ENCODE peak calls at places on chromosomes 2 and 18, in six cellular contexts. U, Y, S, T, E and L are unnamed samples.
A peak's percentile ranks its signal among the peaks of the same experiment; 100 is the strongest.

GRCh38 chr2:178345951-178346350 is 105.0 kb downstream of the PRKRA start:
- DNase-seq in S (no peak), Y (no peak), U (no peak), E (no peak), T (no peak), L (no peak)

GRCh38 chr18:79961527-79962291 is 2.7 kb upstream of the HSBP1L1 start:
- DNase-seq in E (no peak), Y (peak; percentile 44), S (no peak), U (no peak), T (peak; percentile 69), L (no peak)

GRCh38 chr18:60232541-60232940 is 140.0 kb downstream of the MC4R start:
- DNase-seq in Y (no peak), U (no peak), E (no peak), T (no peak), S (peak; percentile 52), L (no peak)

GRCh38 chr18:56285387-56286055 is 352.9 kb downstream of the TXNL1 start:
- DNase-seq in E (no peak), Y (no peak), T (no peak), U (no peak), S (no peak), L (no peak)

GRCh38 chr18:40414155-40414754 is 1540.8 kb upstream of the PIK3C3 start:
- DNase-seq in T (no peak), E (no peak), S (no peak), U (no peak), Y (no peak), L (no peak)

GRCh38 chr18:644395-645004 is 13.0 kb upstream of the TYMS start:
- DNase-seq in S (no peak), U (no peak), T (no peak), E (peak; percentile 19), Y (peak; percentile 58), L (no peak)

GRCh38 chr2:79776461-79777146 is 263.8 kb downstream of the CTNNA2 start:
- DNase-seq in T (no peak), E (no peak), Y (no peak), S (no peak), U (no peak), L (no peak)

GRCh38 chr2:47844162-47844561 is 61.2 kb downstream of the MSH6 start:
- DNase-seq in T (no peak), U (no peak), S (no peak), E (no peak), Y (no peak), L (no peak)

GRCh38 chr2:9178905-9179571 is 27.6 kb upstream of the ASAP2 start:
- DNase-seq in E (peak; percentile 17), Y (peak; percentile 93), S (no peak), T (no peak), U (no peak), L (no peak)

GRCh38 chr18:34643982-34644381 is 66.1 kb upstream of the DTNA start:
- DNase-seq in S (no peak), U (no peak), Y (no peak), E (no peak), T (no peak), L (no peak)

GRCh38 chr2:96734899-96735585 is 4.8 kb downstream of the LMAN2L start:
- DNase-seq in E (no peak), T (no peak), S (no peak), U (no peak), Y (no peak), L (no peak)

GRCh38 chr2:37881397-37881796 is 43.7 kb upstream of the RMDN2 start:
- DNase-seq in S (no peak), E (no peak), U (no peak), Y (no peak), T (no peak), L (no peak)

GRCh38 chr2:8573942-8574195 is 108.0 kb upstream of the ID2 start:
- DNase-seq in U (no peak), S (no peak), T (no peak), E (no peak), Y (peak; percentile 62), L (no peak)

GRCh38 chr2:67156796-67157195 is 240.3 kb upstream of the ETAA1 start:
- DNase-seq in Y (no peak), U (no peak), S (no peak), T (no peak), E (no peak), L (no peak)

GRCh38 chr2:196887431-196887830 is 39.1 kb downstream of the PGAP1 start:
- DNase-seq in E (no peak), T (no peak), Y (no peak), S (no peak), U (no peak), L (no peak)

GRCh38 chr2:56372071-56372656 is 188.4 kb downstream of the CCDC85A start:
- DNase-seq in T (no peak), U (no peak), E (no peak), S (no peak), Y (no peak), L (no peak)

GRCh38 chr18:44729631-44730101 is 49.0 kb downstream of the SETBP1 start:
- DNase-seq in Y (no peak), T (no peak), E (no peak), U (no peak), S (no peak), L (no peak)

GRCh38 chr2:105055613-105056012 is 17.7 kb downstream of the MRPS9 start:
- DNase-seq in S (no peak), Y (no peak), T (no peak), U (no peak), E (no peak), L (no peak)

GRCh38 chr2:105057005-105057404 is 19.1 kb downstream of the MRPS9 start:
- DNase-seq in E (no peak), U (no peak), T (no peak), S (no peak), Y (no peak), L (no peak)

GRCh38 chr2:105056245-105056644 is 18.4 kb downstream of the MRPS9 start:
- DNase-seq in Y (no peak), S (no peak), T (no peak), U (no peak), E (no peak), L (no peak)

DNA sequence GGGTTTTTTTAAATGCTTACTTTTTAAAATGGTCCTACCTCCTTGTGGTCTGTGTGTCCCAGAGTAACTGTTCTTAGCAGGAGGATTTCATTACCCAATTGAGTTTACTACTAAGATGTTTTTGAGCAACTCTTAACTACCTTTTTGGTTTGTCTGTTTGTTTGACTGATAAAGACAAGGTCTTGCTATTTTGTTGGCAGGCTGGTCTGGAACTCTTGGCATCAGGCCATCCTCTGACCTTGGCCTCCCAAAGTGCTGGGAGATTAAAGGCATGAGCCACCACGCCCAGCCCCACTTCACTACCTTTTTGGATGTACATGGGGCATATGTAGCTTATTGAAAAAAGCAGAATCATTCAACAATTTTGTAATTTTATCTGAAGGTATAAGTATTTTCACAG is 14.9 kb downstream of the MRPS9 start:
- DNase-seq in T (no peak), Y (peak; percentile 74), U (no peak), S (no peak), E (no peak), L (no peak)
- TF ChIP-seq YY1 in T (no peak), Y (no peak), U (no peak), S (no peak), E (no peak), L (no peak)

GRCh38 chr2:60818272-60818671 is 62.2 kb downstream of the PAPOLG start:
- DNase-seq in S (no peak), Y (peak; percentile 31), E (no peak), T (no peak), U (no peak), L (no peak)
- TF ChIP-seq ZNF274 in S (no peak), Y (no peak), E (no peak), T (no peak), U (no peak), L (no peak)

GRCh38 chr2:65485839-65486238 is 53.4 kb upstream of the SPRED2 start:
- DNase-seq in T (no peak), Y (no peak), S (no peak), U (no peak), E (no peak), L (no peak)

GRCh38 chr2:65487404-65487803 is 55.0 kb upstream of the SPRED2 start:
- DNase-seq in Y (no peak), S (no peak), E (no peak), T (no peak), U (no peak), L (no peak)

GRCh38 chr2:65486802-65487201 is 54.4 kb upstream of the SPRED2 start:
- DNase-seq in U (no peak), Y (no peak), T (no peak), S (no peak), E (no peak), L (no peak)

GRCh38 chr2:65488527-65488926 is 56.1 kb upstream of the SPRED2 start:
- DNase-seq in T (no peak), E (no peak), Y (no peak), U (no peak), S (no peak), L (no peak)

DNA sequence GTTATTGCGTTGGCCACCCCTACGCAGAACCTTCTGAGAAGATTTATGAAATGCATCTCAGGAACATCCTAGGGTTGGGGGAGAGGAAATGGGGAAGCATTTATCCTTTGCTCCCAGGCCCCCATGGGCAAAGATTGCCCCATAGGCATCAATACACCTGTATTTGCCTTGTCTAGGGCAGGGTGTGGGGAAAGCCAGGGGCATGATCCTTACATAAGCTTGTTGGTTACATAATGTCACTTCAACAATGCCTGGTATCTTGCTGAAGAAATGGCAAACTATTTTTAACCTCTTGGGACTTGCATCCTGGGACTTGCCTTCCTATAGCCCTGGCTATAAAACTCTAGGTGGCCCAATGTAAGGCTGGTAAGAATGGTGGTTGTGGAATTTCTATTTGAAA is 53.9 kb upstream of the SPRED2 start:
- DNase-seq in E (no peak), T (no peak), S (no peak), Y (no peak), U (no peak), L (no peak)
- H3K9me3 ChIP-seq in E (peaks cover 2% of the 10 kb centered on the region), T (no peaks in the 10 kb centered on the region), S (no peaks in the 10 kb centered on the region), Y (no peaks in the 10 kb centered on the region), U (no peaks in the 10 kb centered on the region), L (peaks cover 26% of the 10 kb centered on the region)

GRCh38 chr2:200209030-200209429 is 97.5 kb upstream of the SPATS2L start:
- DNase-seq in T (no peak), S (no peak), U (no peak), Y (no peak), E (no peak), L (no peak)

GRCh38 chr2:200216310-200216709 is 90.2 kb upstream of the SPATS2L start:
- DNase-seq in U (no peak), E (no peak), Y (no peak), T (no peak), S (no peak), L (no peak)

GRCh38 chr2:200217320-200217719 is 89.2 kb upstream of the SPATS2L start:
- DNase-seq in E (no peak), U (no peak), S (no peak), Y (no peak), T (no peak), L (no peak)

GRCh38 chr2:200208041-200208440 is 98.5 kb upstream of the SPATS2L start:
- DNase-seq in Y (no peak), T (no peak), E (no peak), U (no peak), S (no peak), L (no peak)

DNA sequence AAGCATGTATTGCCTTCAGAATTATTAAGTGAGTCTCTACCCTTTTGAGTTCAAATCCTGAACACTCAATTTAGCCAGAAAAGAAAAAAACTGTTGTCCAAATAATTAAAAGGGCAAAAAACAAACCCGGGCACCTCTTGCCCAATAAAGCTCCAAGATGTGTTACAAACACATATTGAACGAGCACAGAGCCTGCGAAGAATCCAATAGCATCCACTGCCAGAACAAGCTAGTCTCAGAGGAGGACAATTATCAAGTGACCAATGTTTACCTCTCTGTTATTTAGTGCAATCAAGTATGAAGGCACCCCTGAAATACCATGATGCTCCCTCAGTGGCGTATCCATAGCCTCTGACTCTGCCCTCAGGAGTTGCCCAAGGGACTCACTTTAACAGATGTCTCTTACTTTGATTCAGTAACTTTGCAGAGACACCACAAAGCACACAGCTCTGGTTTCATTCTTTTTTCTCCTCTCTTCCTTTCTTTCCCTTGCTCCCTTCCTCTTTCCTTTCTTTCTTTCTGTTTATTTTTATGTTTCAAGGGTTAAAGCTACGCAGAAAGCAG is 93.5 kb upstream of the SPATS2L start:
- DNase-seq in T (no peak), U (no peak), S (no peak), E (no peak), Y (no peak), L (no peak)
- TF ChIP-seq YY1 in T (no peak), U (no peak), S (no peak), E (no peak), Y (no peak), L (no peak)